ENCODE peak calls at places on chromosomes 3 and 15, in seven cellular contexts. S, E, J, K, A, Q and H are unnamed samples.
A peak's percentile ranks its signal among the peaks of the same experiment; 100 is the strongest.

GRCh38 chr15:70303981-70304380 is 206.3 kb upstream of the TLE3 start:
- DNase-seq in E (no peak), J (no peak), Q (no peak), K (no peak), A (no peak), S (no peak), H (no peak)

GRCh38 chr3:122793568-122794416 is at the start of gene HSPBAP1:
- DNase-seq in E (peak; percentile 93), K (peak; percentile 95), S (peak; percentile 94), A (peak; percentile 98), Q (peak; percentile 92), J (peak; percentile 98), H (peak; percentile 90)

GRCh38 chr3:71487418-71487817 is 96.1 kb downstream of the FOXP1 start:
- DNase-seq in J (no peak), S (no peak), Q (no peak), E (no peak), A (no peak), K (no peak), H (peak; percentile 32)

GRCh38 chr15:34616613-34617012 is 33.2 kb upstream of the GOLGA8B start:
- DNase-seq in J (peak; percentile 11), A (no peak), E (no peak), K (no peak), S (peak; percentile 42), Q (no peak), H (no peak)

GRCh38 chr3:65888980-65889706 is 149.6 kb downstream of the MAGI1 start:
- DNase-seq in J (peak; percentile 36), Q (no peak), K (no peak), S (peak; percentile 87), E (no peak), A (no peak), H (no peak)

GRCh38 chr15:45714501-45715488 is 80.0 kb downstream of the SQOR start:
- DNase-seq in J (peak; percentile 86), Q (peak; percentile 39), S (peak; percentile 71), E (peak; percentile 69), A (peak; percentile 70), K (peak; percentile 52), H (no peak)

GRCh38 chr15:94322141-94322540 is 90.8 kb downstream of the MCTP2 start:
- DNase-seq in K (no peak), A (no peak), S (peak; percentile 86), E (no peak), Q (no peak), J (no peak), H (no peak)

GRCh38 chr15:39128746-39129145 is 452.1 kb upstream of the THBS1 start:
- DNase-seq in E (no peak), J (no peak), K (no peak), S (no peak), Q (no peak), A (no peak), H (no peak)

DNA sequence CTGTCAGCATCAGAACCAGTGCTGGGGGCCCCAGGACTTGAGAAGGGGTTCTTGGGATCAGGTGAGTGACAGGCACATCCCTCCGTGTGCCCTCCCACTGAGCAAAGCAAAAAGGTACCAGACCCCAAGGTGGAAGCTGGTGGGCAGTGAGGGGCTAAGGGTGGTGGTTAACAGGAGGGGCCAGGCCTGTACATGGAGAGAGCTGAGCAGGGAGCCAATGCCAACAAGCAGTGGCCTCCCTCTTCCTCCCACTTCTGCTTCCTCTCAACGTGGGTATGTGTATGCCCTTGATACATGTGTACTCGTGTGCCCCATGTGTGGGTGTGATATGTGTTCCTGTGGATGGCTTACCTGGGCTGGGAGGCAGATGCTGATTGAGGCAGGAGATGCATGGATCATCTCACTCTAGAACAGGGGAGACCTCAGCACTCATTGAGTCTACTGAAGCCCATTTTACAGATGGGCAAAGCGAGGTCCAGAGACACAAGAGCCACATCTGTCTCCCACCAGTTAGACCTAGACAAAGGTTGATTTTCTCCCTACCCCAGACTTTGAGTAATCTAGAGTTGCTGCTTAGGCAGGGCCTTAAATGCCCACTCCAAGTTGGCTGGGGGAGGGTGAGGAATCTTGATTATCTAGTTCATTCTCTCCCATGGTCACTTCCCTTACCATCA is 945 bp downstream of the VIPR1 start:
- DNase-seq in J (no peak), K (no peak), S (no peak), E (peak; percentile 23), Q (no peak), A (peak; percentile 45), H (peak; percentile 18)
- H3K4me3 ChIP-seq in J (peak overlapping the region; percentile 96), K (peak overlapping the region; percentile 61), S (no peak overlapping the region), E (peak overlapping the region; percentile 62), Q (peak overlapping the region; percentile 77), A (peak overlapping the region; percentile 75), H (peak overlapping the region; percentile 70)

DNA sequence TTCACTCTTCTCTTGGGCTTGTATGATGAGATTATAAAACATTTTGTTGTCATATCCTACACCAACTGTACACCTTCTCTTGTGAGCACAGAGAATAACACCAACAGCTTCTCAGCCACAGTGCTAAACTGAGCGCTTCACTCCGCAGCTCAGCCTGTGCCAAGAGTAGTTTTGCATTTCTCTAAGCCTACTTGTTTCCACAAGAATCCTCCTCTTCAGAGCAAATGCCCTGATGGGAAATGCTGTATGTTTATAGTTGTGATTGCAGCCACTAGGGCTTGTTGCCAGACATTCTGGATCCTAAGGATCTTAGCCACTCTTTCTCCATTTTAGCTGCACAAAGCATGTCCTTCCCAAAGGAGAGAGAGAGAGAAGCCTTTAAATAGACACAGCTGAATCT is 138.8 kb upstream of the PLXND1 start:
- DNase-seq in E (no peak), Q (no peak), J (peak; percentile 19), K (no peak), A (no peak), S (peak; percentile 78), H (no peak)
- H3K4me3 ChIP-seq in E (no peak overlapping the region), Q (no peak overlapping the region), J (no peak overlapping the region), K (no peak overlapping the region), A (no peak overlapping the region), S (no peak overlapping the region), H (no peak overlapping the region)

GRCh38 chr3:148974726-148975125 is 16.6 kb upstream of the GYG1 start:
- DNase-seq in S (peak; percentile 22), J (no peak), K (no peak), A (no peak), Q (no peak), E (no peak), H (no peak)
- H3K4me3 ChIP-seq in S (peak overlapping the region; percentile 14), J (no peak overlapping the region), K (peak overlapping the region; percentile 58), A (no peak overlapping the region), Q (no peak overlapping the region), E (no peak overlapping the region), H (no peak overlapping the region)

GRCh38 chr3:134364936-134365765 is 9.1 kb downstream of the AMOTL2 start:
- DNase-seq in E (no peak), K (no peak), S (no peak), Q (no peak), A (peak; percentile 40), J (no peak), H (no peak)
- H3K4me3 ChIP-seq in E (no peak overlapping the region), K (no peak overlapping the region), S (no peak overlapping the region), Q (no peak overlapping the region), A (no peak overlapping the region), J (peak overlapping the region; percentile 47), H (peak overlapping the region; percentile 55)

DNA sequence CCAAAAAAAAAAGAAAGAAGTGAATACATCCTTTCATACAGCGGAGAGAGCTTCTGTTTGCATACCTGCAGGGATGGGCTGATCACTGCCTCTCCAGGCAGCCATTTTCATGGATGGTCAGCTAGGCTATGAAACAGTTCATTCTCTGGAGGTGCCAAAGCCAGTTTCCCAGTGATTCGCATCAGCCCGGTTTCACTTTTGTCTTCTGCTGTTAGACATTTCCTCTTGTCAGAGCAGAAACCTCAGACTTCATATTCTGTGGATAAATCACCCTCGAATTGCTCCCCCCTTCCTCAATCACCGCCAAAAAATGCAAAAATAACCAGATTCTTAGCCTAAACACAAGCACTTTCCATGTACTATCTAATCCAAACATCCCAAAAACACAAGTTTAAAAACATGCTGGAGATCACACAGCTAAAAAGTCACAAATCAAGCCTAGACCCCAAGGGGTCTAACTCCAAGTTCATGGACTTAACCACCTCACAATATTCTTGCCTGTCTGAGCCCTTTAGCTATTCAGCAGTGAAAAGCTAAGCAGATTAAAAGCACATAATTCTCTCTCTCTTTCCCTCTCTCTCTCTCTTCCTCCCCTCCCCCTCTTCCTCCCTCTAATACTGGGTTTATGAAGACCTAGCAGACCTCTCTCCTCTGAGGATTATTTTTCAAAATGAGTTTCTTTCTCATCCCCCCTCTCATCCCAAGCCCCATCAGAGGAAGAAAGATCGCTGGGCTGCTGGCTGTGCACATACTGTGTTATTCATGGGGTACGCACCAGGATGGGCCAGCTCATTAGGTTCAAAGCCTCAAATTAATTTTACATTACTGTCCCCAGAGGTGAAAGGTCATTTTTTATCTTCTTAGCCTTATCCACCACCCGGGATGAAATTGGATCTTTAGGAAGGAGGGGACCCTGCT is 225.3 kb downstream of the ADAMTS9 start:
- DNase-seq in S (peak; percentile 87), J (no peak), A (no peak), K (no peak), Q (no peak), E (no peak), H (no peak)
- H3K4me3 ChIP-seq in S (peak overlapping the region; percentile 39), J (no peak overlapping the region), A (no peak overlapping the region), K (no peak overlapping the region), Q (no peak overlapping the region), E (no peak overlapping the region), H (no peak overlapping the region)